ENCODE peak calls at places on chromosomes 12 and 14, in eight cellular contexts. One of them, this sample, is unnamed.

GRCh38 chr14:21428930-21429329 is 27.0 kb downstream of the CHD8 start:
- DNase-seq in stomach: peak; percentile 76
- DNase-seq in spleen: no peak
- DNase-seq in GM12878: no peak
- DNase-seq in sigmoid colon: no peak
- DNase-seq in breast epithelium: no peak
- DNase-seq in ovary: no peak
- DNase-seq in uterus: no peak
- DNase-seq in this sample: no peak

GRCh38 chr12:20404576-20405346 is 36.4 kb downstream of the PDE3A start:
- DNase-seq in sigmoid colon: peak; percentile 78
- DNase-seq in GM12878: no peak
- DNase-seq in ovary: no peak
- DNase-seq in breast epithelium: no peak
- DNase-seq in uterus: no peak
- DNase-seq in spleen: no peak
- DNase-seq in stomach: peak; percentile 27
- DNase-seq in this sample: peak; percentile 20

GRCh38 chr12:67720383-67720856 is 71.9 kb downstream of the DYRK2 start:
- DNase-seq in sigmoid colon: peak; percentile 67
- DNase-seq in uterus: peak; percentile 22
- DNase-seq in GM12878: no peak
- DNase-seq in stomach: no peak
- DNase-seq in ovary: no peak
- DNase-seq in breast epithelium: no peak
- DNase-seq in spleen: no peak
- DNase-seq in this sample: no peak

GRCh38 chr12:57044856-57045255 is 5.1 kb downstream of the MYO1A start:
- DNase-seq in ovary: no peak
- DNase-seq in uterus: no peak
- DNase-seq in breast epithelium: no peak
- DNase-seq in sigmoid colon: no peak
- DNase-seq in spleen: no peak
- DNase-seq in stomach: no peak
- DNase-seq in GM12878: no peak
- DNase-seq in this sample: no peak

GRCh38 chr14:94125659-94126418 is 3.6 kb downstream of the IFI27L2 start:
- DNase-seq in GM12878: no peak
- DNase-seq in spleen: no peak
- DNase-seq in sigmoid colon: peak; percentile 24
- DNase-seq in ovary: no peak
- DNase-seq in uterus: no peak
- DNase-seq in stomach: peak; percentile 15
- DNase-seq in breast epithelium: no peak
- DNase-seq in this sample: no peak

GRCh38 chr14:59600211-59600945 is 23.8 kb upstream of the CCDC175 start:
- DNase-seq in ovary: no peak
- DNase-seq in sigmoid colon: no peak
- DNase-seq in GM12878: no peak
- DNase-seq in uterus: no peak
- DNase-seq in stomach: no peak
- DNase-seq in breast epithelium: no peak
- DNase-seq in spleen: no peak
- DNase-seq in this sample: no peak

GRCh38 chr14:36844443-36844842 is 182.8 kb downstream of the PAX9 start:
- DNase-seq in ovary: no peak
- DNase-seq in sigmoid colon: no peak
- DNase-seq in GM12878: no peak
- DNase-seq in spleen: no peak
- DNase-seq in breast epithelium: no peak
- DNase-seq in uterus: no peak
- DNase-seq in stomach: no peak
- DNase-seq in this sample: no peak

GRCh38 chr14:91367173-91368171 is 50.1 kb downstream of the CCDC88C start:
- DNase-seq in GM12878: peak; percentile 82
- DNase-seq in breast epithelium: peak; percentile 83
- DNase-seq in ovary: no peak
- DNase-seq in spleen: no peak
- DNase-seq in stomach: peak; percentile 85
- DNase-seq in sigmoid colon: no peak
- DNase-seq in uterus: no peak
- DNase-seq in this sample: peak; percentile 80

GRCh38 chr14:40133484-40133883 is 701.3 kb upstream of the FBXO33 start:
- DNase-seq in ovary: no peak
- DNase-seq in breast epithelium: no peak
- DNase-seq in uterus: no peak
- DNase-seq in GM12878: no peak
- DNase-seq in sigmoid colon: no peak
- DNase-seq in stomach: no peak
- DNase-seq in spleen: no peak
- DNase-seq in this sample: no peak

GRCh38 chr12:130477701-130478100 is 140.0 kb downstream of the PIWIL1 start:
- DNase-seq in breast epithelium: no peak
- DNase-seq in stomach: no peak
- DNase-seq in uterus: no peak
- DNase-seq in GM12878: no peak
- DNase-seq in spleen: no peak
- DNase-seq in ovary: no peak
- DNase-seq in sigmoid colon: no peak
- DNase-seq in this sample: no peak

GRCh38 chr12:1527789-1528188 is 66.6 kb downstream of the FBXL14 start:
- DNase-seq in ovary: no peak
- DNase-seq in sigmoid colon: no peak
- DNase-seq in stomach: no peak
- DNase-seq in uterus: no peak
- DNase-seq in GM12878: no peak
- DNase-seq in breast epithelium: peak; percentile 27
- DNase-seq in spleen: no peak
- DNase-seq in this sample: no peak

GRCh38 chr12:31353730-31354708 is 28.1 kb upstream of the SINHCAF start:
- DNase-seq in uterus: no peak
- DNase-seq in sigmoid colon: no peak
- DNase-seq in breast epithelium: no peak
- DNase-seq in spleen: no peak
- DNase-seq in stomach: no peak
- DNase-seq in GM12878: no peak
- DNase-seq in ovary: no peak
- DNase-seq in this sample: no peak

GRCh38 chr12:132209654-132210222 is 65.5 kb downstream of the NOC4L start:
- DNase-seq in spleen: no peak
- DNase-seq in uterus: no peak
- DNase-seq in GM12878: no peak
- DNase-seq in sigmoid colon: no peak
- DNase-seq in ovary: no peak
- DNase-seq in stomach: no peak
- DNase-seq in breast epithelium: no peak
- DNase-seq in this sample: no peak

GRCh38 chr14:55519473-55520080 is 60.4 kb upstream of the KTN1 start:
- DNase-seq in GM12878: no peak
- DNase-seq in stomach: no peak
- DNase-seq in uterus: no peak
- DNase-seq in sigmoid colon: no peak
- DNase-seq in ovary: no peak
- DNase-seq in breast epithelium: no peak
- DNase-seq in spleen: no peak
- DNase-seq in this sample: no peak

GRCh38 chr12:122454250-122454721 is 31.8 kb upstream of the CLIP1 start:
- DNase-seq in uterus: no peak
- DNase-seq in sigmoid colon: peak; percentile 29
- DNase-seq in breast epithelium: no peak
- DNase-seq in stomach: no peak
- DNase-seq in GM12878: no peak
- DNase-seq in ovary: no peak
- DNase-seq in spleen: no peak
- DNase-seq in this sample: no peak

GRCh38 chr12:116539905-116540482 is 19.2 kb upstream of the MAP1LC3B2 start:
- DNase-seq in uterus: peak; percentile 55
- DNase-seq in spleen: no peak
- DNase-seq in GM12878: no peak
- DNase-seq in stomach: peak; percentile 68
- DNase-seq in ovary: no peak
- DNase-seq in breast epithelium: no peak
- DNase-seq in sigmoid colon: peak; percentile 81
- DNase-seq in this sample: no peak

GRCh38 chr14:94145902-94146527 is 16.6 kb upstream of the IFI27L2 start:
- DNase-seq in ovary: no peak
- DNase-seq in uterus: no peak
- DNase-seq in breast epithelium: no peak
- DNase-seq in sigmoid colon: no peak
- DNase-seq in stomach: no peak
- DNase-seq in spleen: no peak
- DNase-seq in GM12878: no peak
- DNase-seq in this sample: no peak

GRCh38 chr12:93315907-93316622 is 61.7 kb upstream of the NUDT4 start:
- DNase-seq in spleen: no peak
- DNase-seq in GM12878: no peak
- DNase-seq in stomach: no peak
- DNase-seq in sigmoid colon: no peak
- DNase-seq in uterus: no peak
- DNase-seq in ovary: no peak
- DNase-seq in breast epithelium: no peak
- DNase-seq in this sample: no peak

GRCh38 chr12:51904951-51905471 is 2.3 kb upstream of the ACVRL1 start:
- DNase-seq in GM12878: no peak
- DNase-seq in breast epithelium: no peak
- DNase-seq in sigmoid colon: peak; percentile 80
- DNase-seq in stomach: no peak
- DNase-seq in ovary: no peak
- DNase-seq in spleen: no peak
- DNase-seq in uterus: peak; percentile 68
- DNase-seq in this sample: no peak

GRCh38 chr14:68946423-68946822 is 32.7 kb downstream of the ACTN1 start:
- DNase-seq in breast epithelium: no peak
- DNase-seq in spleen: no peak
- DNase-seq in stomach: no peak
- DNase-seq in uterus: no peak
- DNase-seq in sigmoid colon: no peak
- DNase-seq in GM12878: no peak
- DNase-seq in ovary: no peak
- DNase-seq in this sample: no peak

GRCh38 chr12:116595186-116595585 is 36.0 kb downstream of the MAP1LC3B2 start:
- DNase-seq in spleen: peak; percentile 41
- DNase-seq in ovary: no peak
- DNase-seq in stomach: no peak
- DNase-seq in sigmoid colon: no peak
- DNase-seq in uterus: peak; percentile 29
- DNase-seq in GM12878: no peak
- DNase-seq in breast epithelium: no peak
- DNase-seq in this sample: no peak

GRCh38 chr12:10454531-10454930 is 1.4 kb upstream of the KLRC1 start:
- DNase-seq in ovary: no peak
- DNase-seq in GM12878: no peak
- DNase-seq in sigmoid colon: no peak
- DNase-seq in breast epithelium: no peak
- DNase-seq in stomach: no peak
- DNase-seq in uterus: no peak
- DNase-seq in spleen: no peak
- DNase-seq in this sample: no peak

GRCh38 chr14:92513966-92514843 is 624 bp downstream of the RIN3 start:
- DNase-seq in breast epithelium: no peak
- DNase-seq in ovary: peak; percentile 64
- DNase-seq in spleen: peak; percentile 89
- DNase-seq in uterus: peak; percentile 31
- DNase-seq in stomach: no peak
- DNase-seq in sigmoid colon: peak; percentile 74
- DNase-seq in GM12878: no peak
- DNase-seq in this sample: peak; percentile 62
- TF ChIP-seq POLR2A in breast epithelium: no peak
- TF ChIP-seq POLR2A in ovary: no peak
- TF ChIP-seq POLR2A in spleen: no peak
- TF ChIP-seq POLR2A in uterus: no peak
- TF ChIP-seq POLR2A in stomach: no peak
- TF ChIP-seq POLR2A in sigmoid colon: no peak
- TF ChIP-seq POLR2A in GM12878: no peak
- TF ChIP-seq POLR2A in this sample: no peak

DNA sequence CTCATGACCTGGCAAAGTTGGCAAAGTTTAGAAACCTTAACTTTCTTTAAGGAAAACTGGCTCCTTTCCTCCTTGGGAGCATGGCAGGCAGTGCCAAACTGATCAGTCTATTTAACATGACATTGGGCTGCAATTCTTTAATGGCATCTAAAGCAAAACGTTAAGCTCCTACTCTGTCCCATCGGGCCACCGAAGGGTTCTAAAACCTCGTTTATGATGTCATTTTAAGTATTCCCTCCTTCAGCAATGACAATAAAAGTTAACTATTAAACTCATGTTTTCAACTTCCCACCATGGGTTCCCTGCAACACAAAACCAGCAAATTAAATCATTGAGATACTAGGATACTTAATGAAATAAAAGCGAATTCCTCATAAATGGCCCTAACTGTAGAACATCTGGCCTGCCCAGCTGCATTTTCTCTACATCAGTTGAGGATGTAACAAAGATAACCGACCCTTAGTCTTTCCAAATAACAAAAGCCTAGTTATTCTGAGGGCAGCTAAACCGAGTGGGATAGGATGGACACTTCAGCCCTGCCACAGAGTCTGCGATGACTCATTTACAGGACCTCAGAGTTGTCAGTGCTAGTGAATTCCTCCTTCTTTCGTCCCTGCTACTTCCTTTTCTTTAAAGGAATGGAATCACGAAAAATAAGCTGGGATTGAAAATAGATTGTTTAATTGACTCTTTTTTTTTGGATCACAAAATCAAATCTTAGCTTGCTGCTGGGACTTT is 34.5 kb upstream of the RIC8B start:
- DNase-seq in spleen: no peak
- DNase-seq in ovary: no peak
- DNase-seq in sigmoid colon: no peak
- DNase-seq in uterus: no peak
- DNase-seq in stomach: no peak
- DNase-seq in GM12878: no peak
- DNase-seq in breast epithelium: no peak
- DNase-seq in this sample: no peak
- H3K27ac ChIP-seq in spleen: no peak overlapping the region
- H3K27ac ChIP-seq in ovary: no peak overlapping the region
- H3K27ac ChIP-seq in sigmoid colon: no peak overlapping the region
- H3K27ac ChIP-seq in uterus: no peak overlapping the region
- H3K27ac ChIP-seq in stomach: no peak overlapping the region
- H3K27ac ChIP-seq in GM12878: no peak overlapping the region
- H3K27ac ChIP-seq in breast epithelium: no peak overlapping the region
- H3K27ac ChIP-seq in this sample: no peak overlapping the region

GRCh38 chr14:102389261-102389660 is 26.5 kb downstream of the TECPR2 start:
- DNase-seq in sigmoid colon: no peak
- DNase-seq in ovary: no peak
- DNase-seq in stomach: no peak
- DNase-seq in spleen: no peak
- DNase-seq in breast epithelium: no peak
- DNase-seq in GM12878: no peak
- DNase-seq in uterus: no peak
- DNase-seq in this sample: no peak
- TF ChIP-seq POLR2A in sigmoid colon: no peak
- TF ChIP-seq POLR2A in ovary: no peak
- TF ChIP-seq POLR2A in stomach: no peak
- TF ChIP-seq POLR2A in spleen: no peak
- TF ChIP-seq POLR2A in breast epithelium: no peak
- TF ChIP-seq POLR2A in GM12878: no peak
- TF ChIP-seq POLR2A in uterus: no peak
- TF ChIP-seq POLR2A in this sample: no peak

DNA sequence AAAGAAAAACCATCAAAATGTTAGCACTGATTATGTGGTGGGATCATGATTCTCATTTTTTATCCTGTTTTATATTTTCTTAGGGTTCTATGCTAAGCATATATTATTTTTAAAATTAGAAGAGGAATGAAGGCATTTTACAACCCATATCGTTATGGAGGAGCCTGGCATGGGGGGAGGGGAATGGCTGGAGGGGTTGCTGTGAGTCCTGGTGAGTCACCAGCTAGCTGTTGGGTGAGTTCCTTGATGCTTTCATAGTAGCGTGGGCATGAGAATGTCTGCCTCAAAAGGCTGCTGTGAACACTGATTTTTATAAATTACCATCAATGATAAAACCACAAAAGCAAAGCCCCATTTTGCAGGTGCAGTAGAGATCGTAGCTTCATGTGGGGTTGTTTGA is 46.9 kb downstream of the C14orf132 start:
- DNase-seq in uterus: no peak
- DNase-seq in spleen: no peak
- DNase-seq in ovary: no peak
- DNase-seq in breast epithelium: peak; percentile 42
- DNase-seq in sigmoid colon: peak; percentile 32
- DNase-seq in stomach: no peak
- DNase-seq in GM12878: no peak
- DNase-seq in this sample: no peak
- H3K27ac ChIP-seq in uterus: no peak overlapping the region
- H3K27ac ChIP-seq in spleen: no peak overlapping the region
- H3K27ac ChIP-seq in ovary: no peak overlapping the region
- H3K27ac ChIP-seq in breast epithelium: no peak overlapping the region
- H3K27ac ChIP-seq in sigmoid colon: no peak overlapping the region
- H3K27ac ChIP-seq in stomach: no peak overlapping the region
- H3K27ac ChIP-seq in GM12878: no peak overlapping the region
- H3K27ac ChIP-seq in this sample: no peak overlapping the region

This sample was measured in Peyer's patch.